ENCODE peak calls at places on chromosomes 7 and 10, in eight cellular contexts. One of them, this sample, is unnamed.

GRCh38 chr7:96349572-96349971 is 27.7 kb upstream of the SLC25A13 start:
- DNase-seq in Panc1: no peak
- DNase-seq in bronchial epithelial cell: peak
- DNase-seq in A673: no peak
- DNase-seq in brain microvascular endothelial cell: no peak
- DNase-seq in astrocyte: no peak
- DNase-seq in mammary epithelial cell: peak
- DNase-seq in cardiac fibroblast: peak
- DNase-seq in this sample: no peak

GRCh38 chr10:97499561-97500296 is 1.0 kb downstream of the UBTD1 start:
- DNase-seq in Panc1: no peak
- DNase-seq in bronchial epithelial cell: peak
- DNase-seq in A673: peak
- DNase-seq in brain microvascular endothelial cell: peak
- DNase-seq in astrocyte: peak
- DNase-seq in mammary epithelial cell: peak
- DNase-seq in cardiac fibroblast: peak
- DNase-seq in this sample: peak

GRCh38 chr7:159004411-159004810 is 140.3 kb downstream of the VIPR2 start:
- DNase-seq in Panc1: no peak
- DNase-seq in bronchial epithelial cell: no peak
- DNase-seq in A673: no peak
- DNase-seq in brain microvascular endothelial cell: no peak
- DNase-seq in astrocyte: no peak
- DNase-seq in mammary epithelial cell: no peak
- DNase-seq in cardiac fibroblast: no peak
- DNase-seq in this sample: no peak

GRCh38 chr7:133354546-133355324 is 101.9 kb downstream of the EXOC4 start:
- DNase-seq in Panc1: no peak
- DNase-seq in bronchial epithelial cell: no peak
- DNase-seq in A673: peak
- DNase-seq in brain microvascular endothelial cell: peak
- DNase-seq in astrocyte: peak
- DNase-seq in mammary epithelial cell: peak
- DNase-seq in cardiac fibroblast: peak
- DNase-seq in this sample: peak

GRCh38 chr10:93775330-93775729 is 17.6 kb downstream of the LGI1 start:
- DNase-seq in Panc1: no peak
- DNase-seq in bronchial epithelial cell: peak
- DNase-seq in A673: no peak
- DNase-seq in brain microvascular endothelial cell: no peak
- DNase-seq in astrocyte: no peak
- DNase-seq in mammary epithelial cell: no peak
- DNase-seq in cardiac fibroblast: no peak
- DNase-seq in this sample: no peak

GRCh38 chr7:8056431-8056830 is 87.8 kb downstream of the GLCCI1 start:
- DNase-seq in Panc1: no peak
- DNase-seq in bronchial epithelial cell: no peak
- DNase-seq in A673: no peak
- DNase-seq in brain microvascular endothelial cell: no peak
- DNase-seq in astrocyte: no peak
- DNase-seq in mammary epithelial cell: no peak
- DNase-seq in cardiac fibroblast: no peak
- DNase-seq in this sample: no peak

GRCh38 chr10:109971640-109972039 is 36.1 kb upstream of the ADD3 start:
- DNase-seq in Panc1: no peak
- DNase-seq in bronchial epithelial cell: no peak
- DNase-seq in A673: no peak
- DNase-seq in brain microvascular endothelial cell: no peak
- DNase-seq in astrocyte: no peak
- DNase-seq in mammary epithelial cell: no peak
- DNase-seq in cardiac fibroblast: no peak
- DNase-seq in this sample: no peak

GRCh38 chr7:141074162-141074989 is 512 bp downstream of the TMEM178B start:
- DNase-seq in Panc1: no peak
- DNase-seq in bronchial epithelial cell: no peak
- DNase-seq in A673: no peak
- DNase-seq in brain microvascular endothelial cell: no peak
- DNase-seq in astrocyte: no peak
- DNase-seq in mammary epithelial cell: no peak
- DNase-seq in cardiac fibroblast: no peak
- DNase-seq in this sample: peak

GRCh38 chr10:16519908-16520861 is 1.5 kb downstream of the C1QL3 start:
- DNase-seq in Panc1: no peak
- DNase-seq in bronchial epithelial cell: no peak
- DNase-seq in A673: no peak
- DNase-seq in brain microvascular endothelial cell: no peak
- DNase-seq in astrocyte: no peak
- DNase-seq in mammary epithelial cell: no peak
- DNase-seq in cardiac fibroblast: no peak
- DNase-seq in this sample: no peak

GRCh38 chr10:12590682-12591642 is 241.6 kb downstream of the CAMK1D start:
- DNase-seq in Panc1: no peak
- DNase-seq in bronchial epithelial cell: no peak
- DNase-seq in A673: no peak
- DNase-seq in brain microvascular endothelial cell: no peak
- DNase-seq in astrocyte: no peak
- DNase-seq in mammary epithelial cell: no peak
- DNase-seq in cardiac fibroblast: no peak
- DNase-seq in this sample: no peak

GRCh38 chr7:50496541-50496940 is 46.4 kb upstream of the FIGNL1 start:
- DNase-seq in Panc1: no peak
- DNase-seq in bronchial epithelial cell: no peak
- DNase-seq in A673: no peak
- DNase-seq in brain microvascular endothelial cell: no peak
- DNase-seq in astrocyte: no peak
- DNase-seq in mammary epithelial cell: no peak
- DNase-seq in cardiac fibroblast: no peak
- DNase-seq in this sample: no peak

GRCh38 chr10:11330383-11331020 is 280.9 kb downstream of the USP6NL start:
- DNase-seq in Panc1: no peak
- DNase-seq in bronchial epithelial cell: no peak
- DNase-seq in A673: no peak
- DNase-seq in brain microvascular endothelial cell: peak
- DNase-seq in astrocyte: peak
- DNase-seq in mammary epithelial cell: no peak
- DNase-seq in cardiac fibroblast: peak
- DNase-seq in this sample: peak

GRCh38 chr10:1454428-1454827 is 282.9 kb downstream of the ADARB2 start:
- DNase-seq in Panc1: no peak
- DNase-seq in bronchial epithelial cell: no peak
- DNase-seq in A673: no peak
- DNase-seq in brain microvascular endothelial cell: no peak
- DNase-seq in astrocyte: no peak
- DNase-seq in mammary epithelial cell: no peak
- DNase-seq in cardiac fibroblast: no peak
- DNase-seq in this sample: no peak

GRCh38 chr7:130930260-130930659 is 196.3 kb upstream of the KLF14 start:
- DNase-seq in Panc1: no peak
- DNase-seq in bronchial epithelial cell: peak
- DNase-seq in A673: no peak
- DNase-seq in brain microvascular endothelial cell: no peak
- DNase-seq in astrocyte: no peak
- DNase-seq in mammary epithelial cell: no peak
- DNase-seq in cardiac fibroblast: no peak
- DNase-seq in this sample: no peak

GRCh38 chr7:127865466-127865865 is 165.8 kb downstream of the LRRC4 start:
- DNase-seq in Panc1: no peak
- DNase-seq in bronchial epithelial cell: peak
- DNase-seq in A673: no peak
- DNase-seq in brain microvascular endothelial cell: peak
- DNase-seq in astrocyte: peak
- DNase-seq in mammary epithelial cell: peak
- DNase-seq in cardiac fibroblast: peak
- DNase-seq in this sample: peak

GRCh38 chr10:113733635-113734034 is 17.8 kb upstream of the PLEKHS1 start:
- DNase-seq in Panc1: no peak
- DNase-seq in bronchial epithelial cell: no peak
- DNase-seq in A673: no peak
- DNase-seq in brain microvascular endothelial cell: no peak
- DNase-seq in astrocyte: no peak
- DNase-seq in mammary epithelial cell: no peak
- DNase-seq in cardiac fibroblast: no peak
- DNase-seq in this sample: no peak

GRCh38 chr7:79182283-79182682 is 271.2 kb downstream of the MAGI2 start:
- DNase-seq in Panc1: no peak
- DNase-seq in bronchial epithelial cell: peak
- DNase-seq in A673: peak
- DNase-seq in brain microvascular endothelial cell: peak
- DNase-seq in astrocyte: peak
- DNase-seq in mammary epithelial cell: peak
- DNase-seq in cardiac fibroblast: peak
- DNase-seq in this sample: peak

GRCh38 chr7:157487046-157487770 is 150.4 kb downstream of the DNAJB6 start:
- DNase-seq in Panc1: no peak
- DNase-seq in bronchial epithelial cell: no peak
- DNase-seq in A673: no peak
- DNase-seq in brain microvascular endothelial cell: no peak
- DNase-seq in astrocyte: no peak
- DNase-seq in mammary epithelial cell: no peak
- DNase-seq in cardiac fibroblast: no peak
- DNase-seq in this sample: no peak

GRCh38 chr7:115145512-115145911 is 223.6 kb downstream of the MDFIC start:
- DNase-seq in Panc1: no peak
- DNase-seq in bronchial epithelial cell: peak
- DNase-seq in A673: no peak
- DNase-seq in brain microvascular endothelial cell: no peak
- DNase-seq in astrocyte: peak
- DNase-seq in mammary epithelial cell: peak
- DNase-seq in cardiac fibroblast: peak
- DNase-seq in this sample: peak

GRCh38 chr10:100403734-100404133 is 56.7 kb downstream of the SCD start:
- DNase-seq in Panc1: no peak
- DNase-seq in bronchial epithelial cell: no peak
- DNase-seq in A673: peak
- DNase-seq in brain microvascular endothelial cell: no peak
- DNase-seq in astrocyte: no peak
- DNase-seq in mammary epithelial cell: no peak
- DNase-seq in cardiac fibroblast: no peak
- DNase-seq in this sample: no peak

GRCh38 chr7:29156798-29157461 is 10.6 kb upstream of the CPVL start:
- DNase-seq in Panc1: no peak
- DNase-seq in bronchial epithelial cell: no peak
- DNase-seq in A673: peak
- DNase-seq in brain microvascular endothelial cell: no peak
- DNase-seq in astrocyte: no peak
- DNase-seq in mammary epithelial cell: no peak
- DNase-seq in cardiac fibroblast: no peak
- DNase-seq in this sample: no peak
- TF ChIP-seq CTCF in Panc1: no peak
- TF ChIP-seq CTCF in bronchial epithelial cell: no peak
- TF ChIP-seq CTCF in A673: no peak
- TF ChIP-seq CTCF in brain microvascular endothelial cell: no peak
- TF ChIP-seq CTCF in astrocyte: no peak
- TF ChIP-seq CTCF in mammary epithelial cell: no peak
- TF ChIP-seq CTCF in cardiac fibroblast: no peak
- TF ChIP-seq CTCF in this sample: no peak

DNA sequence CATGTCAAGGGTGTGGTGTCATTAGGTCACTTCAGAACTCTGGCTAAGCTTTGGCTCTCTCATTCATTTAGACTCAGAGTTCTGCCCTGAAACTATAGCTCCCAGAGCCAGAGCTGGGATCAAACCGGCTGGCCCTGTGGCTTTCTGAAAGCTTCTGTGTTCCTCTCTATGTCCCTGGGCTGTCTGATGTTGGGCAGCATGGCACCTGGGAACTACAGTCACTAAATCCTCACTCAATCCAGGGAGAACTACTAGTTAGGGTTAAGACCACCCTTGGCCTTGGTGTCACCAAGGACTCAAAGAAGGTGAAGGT is 13.2 kb downstream of the ATG9B start:
- DNase-seq in Panc1: no peak
- DNase-seq in bronchial epithelial cell: no peak
- DNase-seq in A673: no peak
- DNase-seq in brain microvascular endothelial cell: no peak
- DNase-seq in astrocyte: no peak
- DNase-seq in mammary epithelial cell: no peak
- DNase-seq in cardiac fibroblast: no peak
- DNase-seq in this sample: no peak
- H3K4me3 ChIP-seq in Panc1: peak
- H3K4me3 ChIP-seq in bronchial epithelial cell: no peak
- H3K4me3 ChIP-seq in A673: no peak
- H3K4me3 ChIP-seq in brain microvascular endothelial cell: no peak
- H3K4me3 ChIP-seq in astrocyte: no peak
- H3K4me3 ChIP-seq in mammary epithelial cell: no peak
- H3K4me3 ChIP-seq in cardiac fibroblast: no peak
- H3K4me3 ChIP-seq in this sample: no peak

GRCh38 chr10:125161570-125162139 is 1.3 kb upstream of the CTBP2 start:
- DNase-seq in Panc1: no peak
- DNase-seq in bronchial epithelial cell: peak
- DNase-seq in A673: no peak
- DNase-seq in brain microvascular endothelial cell: no peak
- DNase-seq in astrocyte: no peak
- DNase-seq in mammary epithelial cell: no peak
- DNase-seq in cardiac fibroblast: peak
- DNase-seq in this sample: peak

GRCh38 chr10:125159932-125160855 is at the start of gene CTBP2:
- DNase-seq in Panc1: no peak
- DNase-seq in bronchial epithelial cell: no peak
- DNase-seq in A673: peak
- DNase-seq in brain microvascular endothelial cell: no peak
- DNase-seq in astrocyte: no peak
- DNase-seq in mammary epithelial cell: no peak
- DNase-seq in cardiac fibroblast: peak
- DNase-seq in this sample: peak

GRCh38 chr10:125159486-125159931 is 854 bp downstream of the CTBP2 start:
- DNase-seq in Panc1: no peak
- DNase-seq in bronchial epithelial cell: no peak
- DNase-seq in A673: peak
- DNase-seq in brain microvascular endothelial cell: no peak
- DNase-seq in astrocyte: no peak
- DNase-seq in mammary epithelial cell: no peak
- DNase-seq in cardiac fibroblast: peak
- DNase-seq in this sample: no peak

GRCh38 chr10:125162181-125162906 is 2.0 kb upstream of the CTBP2 start:
- DNase-seq in Panc1: no peak
- DNase-seq in bronchial epithelial cell: no peak
- DNase-seq in A673: no peak
- DNase-seq in brain microvascular endothelial cell: no peak
- DNase-seq in astrocyte: no peak
- DNase-seq in mammary epithelial cell: no peak
- DNase-seq in cardiac fibroblast: no peak
- DNase-seq in this sample: no peak

GRCh38 chr10:125160856-125161569 is 650 bp upstream of the CTBP2 start:
- DNase-seq in Panc1: no peak
- DNase-seq in bronchial epithelial cell: peak
- DNase-seq in A673: peak
- DNase-seq in brain microvascular endothelial cell: peak
- DNase-seq in astrocyte: peak
- DNase-seq in mammary epithelial cell: peak
- DNase-seq in cardiac fibroblast: peak
- DNase-seq in this sample: peak
- TF ChIP-seq CTCF in Panc1: no peak
- TF ChIP-seq CTCF in bronchial epithelial cell: no peak
- TF ChIP-seq CTCF in A673: peak
- TF ChIP-seq CTCF in brain microvascular endothelial cell: peak
- TF ChIP-seq CTCF in astrocyte: no peak
- TF ChIP-seq CTCF in mammary epithelial cell: no peak
- TF ChIP-seq CTCF in cardiac fibroblast: no peak
- TF ChIP-seq CTCF in this sample: peak

GRCh38 chr10:78974409-78975317 is 94.1 kb upstream of the ZMIZ1 start:
- DNase-seq in Panc1: peak
- DNase-seq in bronchial epithelial cell: peak
- DNase-seq in A673: peak
- DNase-seq in brain microvascular endothelial cell: peak
- DNase-seq in astrocyte: peak
- DNase-seq in mammary epithelial cell: peak
- DNase-seq in cardiac fibroblast: peak
- DNase-seq in this sample: peak
- H3K4me3 ChIP-seq in Panc1: peak
- H3K4me3 ChIP-seq in bronchial epithelial cell: peak
- H3K4me3 ChIP-seq in A673: peak
- H3K4me3 ChIP-seq in brain microvascular endothelial cell: peak
- H3K4me3 ChIP-seq in astrocyte: peak
- H3K4me3 ChIP-seq in mammary epithelial cell: peak
- H3K4me3 ChIP-seq in cardiac fibroblast: peak
- H3K4me3 ChIP-seq in this sample: peak

This sample was measured in fibroblast of the aortic adventitia.